ENCODE peak calls at places on chromosomes 13 and 19, in ten cellular contexts. O, E, S, W, U, H, T, Z, K and X are unnamed samples.
A peak's percentile ranks its signal among the peaks of the same experiment; 100 is the strongest.

GRCh38 chr13:109794095-109794494 is 7.7 kb upstream of the IRS2 start:
- DNase-seq in O (no peak), E (no peak), S (peak; percentile 72), W (no peak), U (no peak), H (peak; percentile 49), T (no peak), Z (no peak), K (no peak), X (no peak)

GRCh38 chr13:98173431-98173921 is 3.6 kb downstream of the RNF113B start:
- DNase-seq in O (peak; percentile 28), E (peak; percentile 55), S (no peak), W (peak; percentile 57), U (peak; percentile 68), H (peak; percentile 49), T (peak; percentile 19), Z (no peak), K (no peak), X (no peak)

GRCh38 chr19:51396175-51396574 is 5.8 kb upstream of the C19orf84 start:
- DNase-seq in O (no peak), E (no peak), S (no peak), W (no peak), U (no peak), H (no peak), T (no peak), Z (no peak), K (no peak), X (no peak)

GRCh38 chr19:44955500-44956439 is 590 bp downstream of the CLPTM1 start:
- DNase-seq in O (no peak), E (no peak), S (no peak), W (no peak), U (no peak), H (no peak), T (no peak), Z (no peak), K (no peak), X (no peak)

GRCh38 chr13:67878376-67878775 is 648.2 kb upstream of the PCDH9 start:
- DNase-seq in O (no peak), E (no peak), S (no peak), W (no peak), U (no peak), H (peak; percentile 32), T (no peak), Z (no peak), K (no peak), X (no peak)

GRCh38 chr19:45440873-45441654 is 17.3 kb upstream of the ERCC1 start:
- DNase-seq in O (peak; percentile 49), E (no peak), S (no peak), W (peak; percentile 18), U (no peak), H (peak; percentile 29), T (no peak), Z (no peak), K (no peak), X (no peak)

GRCh38 chr19:10744222-10744847 is 26.5 kb downstream of the DNM2 start:
- DNase-seq in O (no peak), E (no peak), S (no peak), W (no peak), U (no peak), H (peak; percentile 21), T (no peak), Z (no peak), K (no peak), X (no peak)

GRCh38 chr19:35528218-35529038 is at the start of gene SBSN:
- DNase-seq in O (no peak), E (no peak), S (no peak), W (peak; percentile 86), U (no peak), H (no peak), T (no peak), Z (no peak), K (no peak), X (no peak)

GRCh38 chr13:109412232-109412935 is 374.0 kb downstream of the IRS2 start:
- DNase-seq in O (peak; percentile 77), E (peak; percentile 35), S (peak; percentile 55), W (no peak), U (no peak), H (peak; percentile 76), T (peak; percentile 23), Z (no peak), K (peak; percentile 61), X (peak; percentile 63)

GRCh38 chr19:53365134-53365898 is at the start of gene ZNF525:
- DNase-seq in O (peak; percentile 93), E (peak; percentile 94), S (peak; percentile 95), W (peak; percentile 89), U (peak; percentile 94), H (peak; percentile 95), T (peak; percentile 85), Z (peak; percentile 97), K (peak; percentile 80), X (peak; percentile 88)

GRCh38 chr19:44689290-44690130 is 9.4 kb upstream of the CEACAM16 start:
- DNase-seq in O (peak; percentile 85), E (peak; percentile 77), S (peak; percentile 84), W (no peak), U (no peak), H (peak; percentile 92), T (peak; percentile 73), Z (peak; percentile 92), K (peak; percentile 75), X (peak; percentile 73)

GRCh38 chr13:95246292-95247082 is 54.8 kb downstream of the ABCC4 start:
- DNase-seq in O (no peak), E (peak; percentile 19), S (no peak), W (peak; percentile 55), U (no peak), H (no peak), T (no peak), Z (no peak), K (no peak), X (no peak)

GRCh38 chr19:31354919-31355318 is 5.7 kb upstream of the TSHZ3 start:
- DNase-seq in O (peak; percentile 28), E (no peak), S (no peak), W (no peak), U (no peak), H (no peak), T (no peak), Z (no peak), K (no peak), X (no peak)

GRCh38 chr19:3162418-3163229 is 15.9 kb upstream of the S1PR4 start:
- DNase-seq in O (no peak), E (no peak), S (no peak), W (no peak), U (no peak), H (peak; percentile 42), T (no peak), Z (peak; percentile 74), K (no peak), X (no peak)
- H3K4me1 ChIP-seq in O (no peaks in the 10 kb centered on the region), E (no peaks in the 10 kb centered on the region), S (peaks cover 17% of the 10 kb centered on the region), W (peaks cover 15% of the 10 kb centered on the region), U (peaks cover 4% of the 10 kb centered on the region), H (no peaks in the 10 kb centered on the region), T (no peaks in the 10 kb centered on the region), Z (no peaks in the 10 kb centered on the region), K (no peaks in the 10 kb centered on the region), X (no peaks in the 10 kb centered on the region)

DNA sequence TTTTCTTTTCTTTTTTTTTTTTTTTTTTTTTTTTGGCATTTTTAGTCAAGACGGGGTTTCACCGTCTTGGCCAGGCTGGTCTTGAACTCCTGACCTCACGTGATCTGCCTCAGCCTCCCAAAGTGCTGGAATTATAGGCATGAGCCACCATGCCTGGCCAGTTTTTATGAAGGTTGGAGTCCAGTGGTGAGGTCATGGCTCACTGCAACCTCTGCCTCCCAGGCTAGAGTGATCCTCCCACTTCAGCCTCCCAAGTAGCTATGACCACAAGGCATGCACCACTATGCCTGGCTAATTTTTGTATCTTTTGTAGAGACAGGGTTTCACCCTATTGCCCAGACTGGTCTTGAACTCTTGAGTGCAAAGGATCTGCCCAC is 4.2 kb downstream of the SNRPA start:
- DNase-seq in O (no peak), E (no peak), S (no peak), W (no peak), U (no peak), H (no peak), T (no peak), Z (no peak), K (no peak), X (no peak)
- H3K27me3 ChIP-seq in O (no peaks in the 10 kb centered on the region), E (no peaks in the 10 kb centered on the region), S (no peaks in the 10 kb centered on the region), W (no peaks in the 10 kb centered on the region), U (no peaks in the 10 kb centered on the region), H (no peaks in the 10 kb centered on the region), T (no peaks in the 10 kb centered on the region), Z (no peaks in the 10 kb centered on the region), K (no peaks in the 10 kb centered on the region), X (no peaks in the 10 kb centered on the region)

GRCh38 chr19:15328312-15328711 is 4.0 kb downstream of the BRD4 start:
- DNase-seq in O (no peak), E (no peak), S (no peak), W (no peak), U (no peak), H (peak; percentile 59), T (no peak), Z (no peak), K (no peak), X (no peak)

GRCh38 chr19:15320118-15320517 is 12.2 kb downstream of the BRD4 start:
- DNase-seq in O (no peak), E (no peak), S (no peak), W (no peak), U (no peak), H (no peak), T (no peak), Z (no peak), K (no peak), X (no peak)

GRCh38 chr19:15321739-15322138 is 10.6 kb downstream of the BRD4 start:
- DNase-seq in O (no peak), E (no peak), S (no peak), W (no peak), U (no peak), H (no peak), T (no peak), Z (no peak), K (no peak), X (no peak)

GRCh38 chr19:15324791-15325519 is 7.4 kb downstream of the BRD4 start:
- DNase-seq in O (peak; percentile 40), E (peak; percentile 86), S (no peak), W (no peak), U (peak; percentile 41), H (peak; percentile 59), T (no peak), Z (peak; percentile 30), K (no peak), X (peak; percentile 62)

DNA sequence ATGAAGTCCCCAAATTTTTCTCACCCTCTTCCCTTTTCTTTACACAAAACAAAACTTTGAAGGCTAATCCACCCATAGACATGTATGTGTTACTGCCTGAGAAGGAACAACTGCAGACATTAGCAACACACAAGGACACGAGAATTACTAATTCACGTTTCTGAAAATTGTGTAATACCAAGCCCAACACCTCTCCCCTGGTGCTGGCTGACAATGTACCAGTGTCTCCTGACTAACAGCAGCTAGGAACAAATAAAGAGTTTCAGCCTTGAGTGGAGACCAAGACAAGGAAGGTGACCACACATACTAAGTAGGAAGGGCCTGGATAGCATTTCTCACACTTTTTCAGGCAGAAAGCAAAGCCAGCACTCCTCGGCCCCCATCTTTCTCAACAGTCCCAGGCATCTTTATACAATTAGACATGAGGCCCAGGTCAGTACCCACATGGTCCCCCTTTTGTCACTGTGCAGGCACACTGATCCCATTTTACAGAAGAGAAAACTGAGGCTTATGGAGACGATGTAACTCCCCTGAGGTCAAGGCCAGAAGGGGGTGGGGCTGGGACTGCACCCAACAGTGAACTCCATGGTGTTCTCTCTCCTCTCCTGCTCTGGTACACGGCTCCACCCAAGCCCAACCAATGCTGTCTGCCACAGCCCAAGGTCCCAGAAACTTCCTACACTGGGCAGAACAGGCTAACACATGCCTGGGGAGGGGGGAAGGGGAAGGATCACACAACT is 8.7 kb downstream of the BRD4 start:
- DNase-seq in O (no peak), E (peak; percentile 73), S (peak; percentile 55), W (peak; percentile 77), U (peak; percentile 71), H (peak; percentile 88), T (peak; percentile 36), Z (peak; percentile 79), K (no peak), X (peak; percentile 67)
- H3K4me1 ChIP-seq in O (peaks cover 13% of the 10 kb centered on the region), E (peaks cover 99% of the 10 kb centered on the region), S (peaks cover 97% of the 10 kb centered on the region), W (peaks cover 31% of the 10 kb centered on the region), U (peaks cover 93% of the 10 kb centered on the region), H (peaks cover 36% of the 10 kb centered on the region), T (peaks cover 93% of the 10 kb centered on the region), Z (peaks cover 4% of the 10 kb centered on the region), K (peaks cover 8% of the 10 kb centered on the region), X (peaks cover 95% of the 10 kb centered on the region)

GRCh38 chr19:5334366-5334739 is 6.3 kb downstream of the PTPRS start:
- DNase-seq in O (no peak), E (no peak), S (no peak), W (no peak), U (no peak), H (no peak), T (no peak), Z (no peak), K (no peak), X (no peak)
- H3K27me3 ChIP-seq in O (no peaks in the 10 kb centered on the region), E (no peaks in the 10 kb centered on the region), S (peaks cover 66% of the 10 kb centered on the region), W (peaks cover 11% of the 10 kb centered on the region), U (peaks cover 54% of the 10 kb centered on the region), H (no peaks in the 10 kb centered on the region), T (peaks cover 27% of the 10 kb centered on the region), Z (no peaks in the 10 kb centered on the region), K (no peaks in the 10 kb centered on the region), X (peaks cover 47% of the 10 kb centered on the region)